ENCODE peak calls at places on chromosomes 6 and 20, in five cellular contexts. H is PC-3, I is endothelial cell, J is T-helper 1 cell, T is EH. B is an unnamed sample.
A peak's percentile ranks its signal among the peaks of the same experiment; 100 is the strongest.

GRCh38 chr20:50996901-50997830 is 25.7 kb downstream of the KCNG1 start:
- DNase-seq in I (no peak), T (peak; percentile 58), H (peak; percentile 62), J (no peak), B (no peak)

GRCh38 chr6:138485586-138486248 is 13.6 kb downstream of the NHSL1 start:
- DNase-seq in H (no peak), T (peak; percentile 29), I (peak; percentile 47), J (no peak), B (no peak)

GRCh38 chr6:13496508-13497180 is 9.2 kb upstream of the GFOD1 start:
- DNase-seq in J (no peak), I (no peak), T (peak; percentile 42), H (peak; percentile 57), B (no peak)

GRCh38 chr6:80134065-80134464 is 27.6 kb downstream of the BCKDHB start:
- DNase-seq in T (no peak), H (no peak), I (no peak), J (no peak), B (no peak)

GRCh38 chr20:51497542-51498467 is 44.7 kb downstream of the NFATC2 start:
- DNase-seq in I (no peak), J (peak; percentile 42), T (no peak), H (no peak), B (no peak)

GRCh38 chr6:25959890-25960531 is 2.6 kb upstream of the TRIM38 start:
- DNase-seq in T (peak; percentile 45), I (no peak), H (no peak), J (no peak), B (no peak)

GRCh38 chr6:169188051-169188863 is 65.4 kb downstream of the THBS2 start:
- DNase-seq in J (no peak), I (no peak), H (peak; percentile 37), T (peak; percentile 89), B (no peak)

GRCh38 chr20:47281376-47281775 is 75.1 kb downstream of the ZMYND8 start:
- DNase-seq in H (no peak), T (no peak), J (no peak), I (no peak), B (no peak)

GRCh38 chr6:70819715-70820114 is 137.1 kb downstream of the B3GAT2 start:
- DNase-seq in H (no peak), I (no peak), J (no peak), T (no peak), B (no peak)

GRCh38 chr20:17460119-17460518 is 71.1 kb downstream of the BFSP1 start:
- DNase-seq in H (no peak), I (no peak), T (peak; percentile 6), J (no peak), B (no peak)

GRCh38 chr6:10425973-10426780 is 11.3 kb upstream of the TFAP2A start:
- DNase-seq in I (peak; percentile 45), T (peak; percentile 83), H (no peak), J (no peak), B (no peak)

GRCh38 chr6:111030008-111031006 is 48.5 kb downstream of the RPF2 start:
- DNase-seq in T (no peak), H (no peak), I (no peak), J (no peak), B (peak; percentile 42)

GRCh38 chr6:158095031-158095430 is 73.0 kb downstream of the SERAC1 start:
- DNase-seq in J (no peak), I (no peak), H (no peak), T (no peak), B (no peak)

GRCh38 chr6:125746731-125747588 is 2.5 kb upstream of the HEY2 start:
- DNase-seq in I (peak; percentile 40), J (peak; percentile 56), H (peak; percentile 7), T (peak; percentile 46), B (peak; percentile 51)

GRCh38 chr20:31811796-31812728 is 7.1 kb upstream of the MYLK2 start:
- DNase-seq in T (peak; percentile 95), I (no peak), H (no peak), J (no peak), B (no peak)

GRCh38 chr20:15767636-15768369 is 805.4 kb downstream of the KIF16B start:
- DNase-seq in H (peak; percentile 12), I (no peak), J (no peak), T (no peak), B (no peak)

GRCh38 chr20:22797103-22797502 is 212.7 kb upstream of the FOXA2 start:
- DNase-seq in H (peak; percentile 17), I (no peak), T (no peak), J (no peak), B (no peak)

GRCh38 chr6:138229663-138230194 is 11.4 kb upstream of the PBOV1 start:
- DNase-seq in I (no peak), H (no peak), T (no peak), J (no peak), B (no peak)

GRCh38 chr20:63835031-63835858 is 4.2 kb upstream of the ZBTB46 start:
- DNase-seq in I (peak; percentile 87), H (peak; percentile 91), J (no peak), T (peak; percentile 100), B (peak; percentile 98)

GRCh38 chr20:47041500-47041899 is 146.9 kb downstream of the EYA2 start:
- DNase-seq in H (no peak), J (no peak), I (no peak), T (no peak), B (no peak)

GRCh38 chr6:45900808-45901752 is 114.6 kb downstream of the CLIC5 start:
- DNase-seq in I (no peak), H (no peak), T (peak; percentile 50), J (no peak), B (no peak)

GRCh38 chr6:8054276-8054675 is 9.9 kb downstream of the BLOC1S5 start:
- DNase-seq in J (no peak), I (no peak), H (no peak), T (no peak), B (no peak)